ENCODE peak calls at places on chromosome 22, in six cellular contexts. One of them, this sample, is unnamed.

GRCh38 chr22:30294830-30295229 is 5.5 kb upstream of the CASTOR1 start:
- DNase-seq in transverse colon: no peak
- DNase-seq in tibial nerve: no peak
- DNase-seq in uterus: no peak
- DNase-seq in body of pancreas: no peak
- DNase-seq in lung: no peak
- DNase-seq in this sample: no peak

GRCh38 chr22:44407404-44408226 is 90.4 kb downstream of the RTL6 start:
- DNase-seq in lung: no peak
- DNase-seq in uterus: no peak
- DNase-seq in body of pancreas: no peak
- DNase-seq in tibial nerve: no peak
- DNase-seq in transverse colon: no peak
- DNase-seq in this sample: peak

GRCh38 chr22:21835378-21835777 is 32.1 kb downstream of the MAPK1 start:
- DNase-seq in transverse colon: no peak
- DNase-seq in uterus: no peak
- DNase-seq in body of pancreas: no peak
- DNase-seq in tibial nerve: no peak
- DNase-seq in lung: no peak
- DNase-seq in this sample: no peak

GRCh38 chr22:26586556-26587325 is 3.2 kb downstream of the TPST2 start:
- DNase-seq in transverse colon: peak
- DNase-seq in lung: no peak
- DNase-seq in tibial nerve: no peak
- DNase-seq in uterus: no peak
- DNase-seq in body of pancreas: no peak
- DNase-seq in this sample: no peak

GRCh38 chr22:22666307-22667091 is 22.1 kb downstream of the GGTLC2 start:
- DNase-seq in body of pancreas: peak
- DNase-seq in uterus: no peak
- DNase-seq in tibial nerve: no peak
- DNase-seq in transverse colon: peak
- DNase-seq in lung: peak
- DNase-seq in this sample: no peak

GRCh38 chr22:41479671-41480396 is 10.9 kb downstream of the ACO2 start:
- DNase-seq in lung: no peak
- DNase-seq in uterus: no peak
- DNase-seq in body of pancreas: no peak
- DNase-seq in transverse colon: no peak
- DNase-seq in tibial nerve: no peak
- DNase-seq in this sample: peak

GRCh38 chr22:30829901-30830550 is 135.4 kb downstream of the OSBP2 start:
- DNase-seq in transverse colon: no peak
- DNase-seq in tibial nerve: no peak
- DNase-seq in lung: no peak
- DNase-seq in body of pancreas: no peak
- DNase-seq in uterus: no peak
- DNase-seq in this sample: no peak

GRCh38 chr22:48263431-48263765 is 1500.9 kb downstream of the TBC1D22A start:
- DNase-seq in body of pancreas: no peak
- DNase-seq in lung: no peak
- DNase-seq in uterus: no peak
- DNase-seq in tibial nerve: no peak
- DNase-seq in transverse colon: no peak
- DNase-seq in this sample: no peak

GRCh38 chr22:45290410-45290936 is 5.7 kb downstream of the UPK3A start:
- DNase-seq in uterus: no peak
- DNase-seq in transverse colon: peak
- DNase-seq in body of pancreas: no peak
- DNase-seq in tibial nerve: no peak
- DNase-seq in lung: no peak
- DNase-seq in this sample: no peak

GRCh38 chr22:29269230-29269604 is 1.1 kb downstream of the EWSR1 start:
- DNase-seq in lung: no peak
- DNase-seq in tibial nerve: no peak
- DNase-seq in uterus: no peak
- DNase-seq in body of pancreas: no peak
- DNase-seq in transverse colon: no peak
- DNase-seq in this sample: no peak

GRCh38 chr22:21761086-21761485 is 25.5 kb upstream of the YPEL1 start:
- DNase-seq in uterus: no peak
- DNase-seq in lung: no peak
- DNase-seq in body of pancreas: no peak
- DNase-seq in transverse colon: no peak
- DNase-seq in tibial nerve: no peak
- DNase-seq in this sample: no peak

GRCh38 chr22:41904450-41905410 is 10.1 kb downstream of the SHISA8 start:
- DNase-seq in transverse colon: no peak
- DNase-seq in tibial nerve: no peak
- DNase-seq in body of pancreas: no peak
- DNase-seq in lung: no peak
- DNase-seq in uterus: no peak
- DNase-seq in this sample: no peak

GRCh38 chr22:20316217-20316843 is 3.5 kb downstream of the DGCR6L start:
- DNase-seq in tibial nerve: peak
- DNase-seq in uterus: no peak
- DNase-seq in lung: peak
- DNase-seq in transverse colon: peak
- DNase-seq in body of pancreas: peak
- DNase-seq in this sample: peak

GRCh38 chr22:19872779-19873137 is 18.1 kb upstream of the GNB1L start:
- DNase-seq in body of pancreas: peak
- DNase-seq in lung: no peak
- DNase-seq in transverse colon: no peak
- DNase-seq in tibial nerve: no peak
- DNase-seq in uterus: peak
- DNase-seq in this sample: peak

GRCh38 chr22:23763579-23764331 is 965 bp downstream of the C22orf15 start:
- DNase-seq in tibial nerve: no peak
- DNase-seq in lung: no peak
- DNase-seq in transverse colon: no peak
- DNase-seq in body of pancreas: no peak
- DNase-seq in uterus: no peak
- DNase-seq in this sample: no peak

GRCh38 chr22:20624161-20624616 is 116.8 kb downstream of the MED15 start:
- DNase-seq in uterus: no peak
- DNase-seq in body of pancreas: no peak
- DNase-seq in tibial nerve: no peak
- DNase-seq in lung: no peak
- DNase-seq in transverse colon: no peak
- DNase-seq in this sample: no peak

GRCh38 chr22:22076937-22077703 is 94.5 kb upstream of the TOP3B start:
- DNase-seq in body of pancreas: no peak
- DNase-seq in uterus: no peak
- DNase-seq in lung: no peak
- DNase-seq in tibial nerve: no peak
- DNase-seq in transverse colon: no peak
- DNase-seq in this sample: no peak

GRCh38 chr22:20080776-20081654 is 974 bp downstream of the DGCR8 start:
- DNase-seq in body of pancreas: peak
- DNase-seq in uterus: no peak
- DNase-seq in transverse colon: peak
- DNase-seq in lung: no peak
- DNase-seq in tibial nerve: no peak
- DNase-seq in this sample: no peak

GRCh38 chr22:29258407-29259252 is 9.2 kb downstream of the RHBDD3 start:
- DNase-seq in lung: no peak
- DNase-seq in body of pancreas: no peak
- DNase-seq in tibial nerve: no peak
- DNase-seq in transverse colon: no peak
- DNase-seq in uterus: no peak
- DNase-seq in this sample: no peak

GRCh38 chr22:49440931-49441330 is 386.7 kb downstream of the BRD1 start:
- DNase-seq in uterus: no peak
- DNase-seq in tibial nerve: no peak
- DNase-seq in lung: no peak
- DNase-seq in body of pancreas: no peak
- DNase-seq in transverse colon: no peak
- DNase-seq in this sample: no peak

GRCh38 chr22:26751217-26751616 is 93.8 kb downstream of the MIAT start:
- DNase-seq in body of pancreas: no peak
- DNase-seq in transverse colon: no peak
- DNase-seq in uterus: no peak
- DNase-seq in lung: no peak
- DNase-seq in tibial nerve: no peak
- DNase-seq in this sample: peak

GRCh38 chr22:48603621-48604320 is 1223.9 kb downstream of the BRD1 start:
- DNase-seq in tibial nerve: no peak
- DNase-seq in transverse colon: no peak
- DNase-seq in lung: no peak
- DNase-seq in body of pancreas: no peak
- DNase-seq in uterus: no peak
- DNase-seq in this sample: no peak

GRCh38 chr22:33405194-33405593 is 347.0 kb upstream of the SYN3 start:
- DNase-seq in lung: no peak
- DNase-seq in tibial nerve: no peak
- DNase-seq in transverse colon: no peak
- DNase-seq in body of pancreas: no peak
- DNase-seq in uterus: no peak
- DNase-seq in this sample: no peak
- H3K27ac ChIP-seq in lung: no peak
- H3K27ac ChIP-seq in tibial nerve: no peak
- H3K27ac ChIP-seq in transverse colon: no peak
- H3K27ac ChIP-seq in body of pancreas: no peak
- H3K27ac ChIP-seq in uterus: no peak
- H3K27ac ChIP-seq in this sample: no peak

GRCh38 chr22:25000686-25001085 is 48.2 kb downstream of the KIAA1671 start:
- DNase-seq in tibial nerve: no peak
- DNase-seq in transverse colon: no peak
- DNase-seq in lung: no peak
- DNase-seq in uterus: no peak
- DNase-seq in body of pancreas: no peak
- DNase-seq in this sample: no peak

GRCh38 chr22:24996420-24996952 is 44.0 kb downstream of the KIAA1671 start:
- DNase-seq in uterus: no peak
- DNase-seq in transverse colon: peak
- DNase-seq in body of pancreas: no peak
- DNase-seq in lung: no peak
- DNase-seq in tibial nerve: no peak
- DNase-seq in this sample: no peak

GRCh38 chr22:24994070-24994763 is 41.7 kb downstream of the KIAA1671 start:
- DNase-seq in lung: no peak
- DNase-seq in body of pancreas: no peak
- DNase-seq in transverse colon: peak
- DNase-seq in uterus: no peak
- DNase-seq in tibial nerve: no peak
- DNase-seq in this sample: no peak

GRCh38 chr22:24995649-24996180 is 43.2 kb downstream of the KIAA1671 start:
- DNase-seq in lung: no peak
- DNase-seq in tibial nerve: no peak
- DNase-seq in body of pancreas: no peak
- DNase-seq in uterus: no peak
- DNase-seq in transverse colon: no peak
- DNase-seq in this sample: no peak

GRCh38 chr22:24997023-24997422 is 44.5 kb downstream of the KIAA1671 start:
- DNase-seq in tibial nerve: no peak
- DNase-seq in uterus: no peak
- DNase-seq in transverse colon: no peak
- DNase-seq in body of pancreas: no peak
- DNase-seq in lung: no peak
- DNase-seq in this sample: no peak
- H3K4me3 ChIP-seq in tibial nerve: no peak
- H3K4me3 ChIP-seq in uterus: no peak
- H3K4me3 ChIP-seq in transverse colon: no peak
- H3K4me3 ChIP-seq in body of pancreas: no peak
- H3K4me3 ChIP-seq in lung: no peak
- H3K4me3 ChIP-seq in this sample: no peak

DNA sequence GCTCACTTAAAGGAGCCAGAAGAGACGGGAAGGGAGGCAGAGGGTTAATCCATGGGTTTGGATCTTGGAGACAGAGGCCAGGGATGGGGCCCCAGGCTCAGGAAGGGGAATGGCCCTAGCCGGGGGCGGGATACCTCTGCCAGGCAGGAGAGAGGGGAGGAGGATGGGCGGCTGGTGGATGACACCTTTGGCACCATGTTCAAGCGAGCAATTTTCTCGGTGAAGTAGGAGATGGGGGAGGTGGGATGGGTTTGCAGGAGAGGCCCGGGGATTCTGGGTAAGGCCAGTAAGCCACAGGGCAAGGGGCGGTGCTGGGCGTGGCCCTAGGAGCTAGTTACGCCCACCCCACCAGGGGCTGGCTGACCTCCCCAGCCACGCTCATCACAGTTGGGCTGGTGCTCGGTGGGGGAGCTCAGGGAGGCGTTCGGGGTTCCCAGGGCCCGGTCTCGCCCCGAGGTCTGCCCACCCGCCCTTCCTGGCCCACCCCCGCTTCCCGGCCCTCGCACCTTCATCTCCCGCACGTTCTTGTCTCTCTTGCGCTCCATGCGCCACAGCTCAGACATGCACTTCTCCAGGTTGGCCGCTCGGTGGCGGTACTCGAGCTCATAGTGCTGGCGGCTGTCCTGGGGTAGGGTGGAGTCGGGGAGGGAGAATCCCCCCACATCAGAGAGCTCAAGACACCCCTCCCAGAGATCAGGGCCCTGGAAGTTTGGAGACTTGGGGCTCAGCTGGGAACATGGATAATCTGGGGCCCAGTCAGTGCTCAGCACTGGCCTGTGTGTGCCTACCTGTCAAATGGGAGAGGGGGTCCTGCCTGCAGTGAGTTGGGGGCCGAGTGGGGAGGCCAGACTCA is 12.7 kb downstream of the BAIAP2L2 start:
- DNase-seq in lung: no peak
- DNase-seq in uterus: no peak
- DNase-seq in tibial nerve: no peak
- DNase-seq in body of pancreas: no peak
- DNase-seq in transverse colon: no peak
- DNase-seq in this sample: no peak
- TF ChIP-seq CTCF in lung: no peak
- TF ChIP-seq CTCF in uterus: no peak
- TF ChIP-seq CTCF in tibial nerve: peak
- TF ChIP-seq CTCF in body of pancreas: no peak
- TF ChIP-seq CTCF in transverse colon: no peak
- TF ChIP-seq CTCF in this sample: no peak

DNA sequence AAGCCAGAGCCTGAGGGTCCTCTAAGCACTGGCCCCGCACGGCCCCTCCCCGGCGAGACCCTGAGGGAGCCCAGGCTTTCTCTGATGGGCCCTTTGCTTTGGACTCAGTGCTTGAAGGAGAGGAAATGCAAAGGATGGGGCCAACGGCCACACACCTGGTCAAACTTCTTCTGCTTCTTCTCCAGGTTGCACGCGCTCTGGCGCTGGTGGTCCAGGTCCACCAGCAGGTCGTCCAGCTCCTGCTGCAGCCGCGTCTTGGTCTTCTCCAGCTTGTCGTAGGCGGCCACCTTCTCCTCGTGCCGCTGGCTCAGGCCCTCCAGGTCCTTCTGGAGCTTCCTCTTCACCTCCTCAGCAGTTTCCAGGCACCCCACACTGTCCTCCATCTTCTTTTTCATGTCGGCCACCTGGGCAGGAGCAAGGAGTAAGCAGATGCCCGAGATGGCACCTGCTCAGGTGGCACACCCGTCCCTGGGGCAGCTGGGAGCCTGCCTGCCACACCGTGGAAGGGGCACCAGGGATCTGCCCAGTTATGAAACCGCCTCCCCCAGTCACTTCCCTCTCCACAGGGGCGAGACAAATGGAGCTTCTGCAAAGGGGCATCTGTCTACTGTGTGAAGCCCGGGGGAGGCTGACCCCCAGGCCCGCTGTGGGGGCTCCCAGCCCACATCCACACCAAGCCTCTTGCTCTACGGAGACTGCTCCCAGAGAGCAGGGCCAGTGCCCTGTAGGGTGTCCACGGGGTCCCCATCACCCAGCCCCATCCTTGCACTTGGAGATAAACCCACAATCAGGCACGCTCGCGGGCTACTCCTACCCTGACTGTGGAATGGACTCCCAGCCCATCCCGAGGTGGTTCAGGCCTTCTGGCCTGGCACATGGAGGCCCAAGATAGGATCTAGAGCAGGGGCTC is 39.2 kb downstream of the APOL1 start:
- DNase-seq in lung: no peak
- DNase-seq in body of pancreas: no peak
- DNase-seq in uterus: no peak
- DNase-seq in transverse colon: no peak
- DNase-seq in tibial nerve: no peak
- DNase-seq in this sample: no peak
- H3K27ac ChIP-seq in lung: no peak
- H3K27ac ChIP-seq in body of pancreas: no peak
- H3K27ac ChIP-seq in uterus: no peak
- H3K27ac ChIP-seq in transverse colon: peak
- H3K27ac ChIP-seq in tibial nerve: peak
- H3K27ac ChIP-seq in this sample: no peak